ENCODE peak calls at places on chromosomes 2 and 18, in seven cellular contexts. One of them, this sample, is unnamed.

GRCh38 chr2:119647440-119648169 is 31.4 kb upstream of the TMEM177 start:
- DNase-seq in SJSA1: no peak
- DNase-seq in bronchial epithelial cell: peak; percentile 78
- DNase-seq in stimulated activated CD8-positive, alpha-beta memory T cell treated with anti-CD3 and anti-CD28 coated beads, Interleukin-12 subunit alpha, Interleukin-12 subunit beta, amount 100 ng/mL, for 1 hour: no peak
- DNase-seq in Calu3: peak; percentile 58
- DNase-seq in activated CD8-positive, alpha-beta memory T cell treated with anti-CD3 and anti-CD28 coated beads, Interleukin-2, amount 50 U/mL, for 48 hours: no peak
- DNase-seq in ovary: no peak
- DNase-seq in this sample: no peak

GRCh38 chr2:221715783-221716386 is 143.8 kb upstream of the EPHA4 start:
- DNase-seq in SJSA1: no peak
- DNase-seq in bronchial epithelial cell: no peak
- DNase-seq in stimulated activated CD8-positive, alpha-beta memory T cell treated with anti-CD3 and anti-CD28 coated beads, Interleukin-12 subunit alpha, Interleukin-12 subunit beta, amount 100 ng/mL, for 1 hour: no peak
- DNase-seq in Calu3: no peak
- DNase-seq in activated CD8-positive, alpha-beta memory T cell treated with anti-CD3 and anti-CD28 coated beads, Interleukin-2, amount 50 U/mL, for 48 hours: no peak
- DNase-seq in ovary: no peak
- DNase-seq in this sample: no peak

GRCh38 chr2:42964444-42965081 is 172.2 kb upstream of the HAAO start:
- DNase-seq in SJSA1: peak; percentile 84
- DNase-seq in bronchial epithelial cell: peak; percentile 71
- DNase-seq in stimulated activated CD8-positive, alpha-beta memory T cell treated with anti-CD3 and anti-CD28 coated beads, Interleukin-12 subunit alpha, Interleukin-12 subunit beta, amount 100 ng/mL, for 1 hour: no peak
- DNase-seq in Calu3: peak; percentile 73
- DNase-seq in activated CD8-positive, alpha-beta memory T cell treated with anti-CD3 and anti-CD28 coated beads, Interleukin-2, amount 50 U/mL, for 48 hours: no peak
- DNase-seq in ovary: peak; percentile 71
- DNase-seq in this sample: peak; percentile 92

GRCh38 chr18:47999801-48000248 is 69.4 kb upstream of the SMAD2 start:
- DNase-seq in SJSA1: no peak
- DNase-seq in bronchial epithelial cell: no peak
- DNase-seq in stimulated activated CD8-positive, alpha-beta memory T cell treated with anti-CD3 and anti-CD28 coated beads, Interleukin-12 subunit alpha, Interleukin-12 subunit beta, amount 100 ng/mL, for 1 hour: no peak
- DNase-seq in Calu3: no peak
- DNase-seq in activated CD8-positive, alpha-beta memory T cell treated with anti-CD3 and anti-CD28 coated beads, Interleukin-2, amount 50 U/mL, for 48 hours: no peak
- DNase-seq in ovary: no peak
- DNase-seq in this sample: no peak

GRCh38 chr2:105765415-105766299 is 20.9 kb downstream of the NCK2 start:
- DNase-seq in SJSA1: no peak
- DNase-seq in bronchial epithelial cell: peak; percentile 84
- DNase-seq in stimulated activated CD8-positive, alpha-beta memory T cell treated with anti-CD3 and anti-CD28 coated beads, Interleukin-12 subunit alpha, Interleukin-12 subunit beta, amount 100 ng/mL, for 1 hour: no peak
- DNase-seq in Calu3: no peak
- DNase-seq in activated CD8-positive, alpha-beta memory T cell treated with anti-CD3 and anti-CD28 coated beads, Interleukin-2, amount 50 U/mL, for 48 hours: peak; percentile 49
- DNase-seq in ovary: no peak
- DNase-seq in this sample: no peak

GRCh38 chr2:8248623-8248957 is 433.3 kb upstream of the ID2 start:
- DNase-seq in SJSA1: no peak
- DNase-seq in bronchial epithelial cell: no peak
- DNase-seq in stimulated activated CD8-positive, alpha-beta memory T cell treated with anti-CD3 and anti-CD28 coated beads, Interleukin-12 subunit alpha, Interleukin-12 subunit beta, amount 100 ng/mL, for 1 hour: no peak
- DNase-seq in Calu3: no peak
- DNase-seq in activated CD8-positive, alpha-beta memory T cell treated with anti-CD3 and anti-CD28 coated beads, Interleukin-2, amount 50 U/mL, for 48 hours: no peak
- DNase-seq in ovary: no peak
- DNase-seq in this sample: no peak

GRCh38 chr18:48818329-48819254 is 132.2 kb downstream of the SMAD7 start:
- DNase-seq in SJSA1: peak; percentile 32
- DNase-seq in bronchial epithelial cell: no peak
- DNase-seq in stimulated activated CD8-positive, alpha-beta memory T cell treated with anti-CD3 and anti-CD28 coated beads, Interleukin-12 subunit alpha, Interleukin-12 subunit beta, amount 100 ng/mL, for 1 hour: no peak
- DNase-seq in Calu3: no peak
- DNase-seq in activated CD8-positive, alpha-beta memory T cell treated with anti-CD3 and anti-CD28 coated beads, Interleukin-2, amount 50 U/mL, for 48 hours: peak; percentile 40
- DNase-seq in ovary: peak; percentile 11
- DNase-seq in this sample: peak; percentile 9

GRCh38 chr2:173574713-173575112 is 220.0 kb downstream of the CDCA7 start:
- DNase-seq in SJSA1: no peak
- DNase-seq in bronchial epithelial cell: peak; percentile 84
- DNase-seq in stimulated activated CD8-positive, alpha-beta memory T cell treated with anti-CD3 and anti-CD28 coated beads, Interleukin-12 subunit alpha, Interleukin-12 subunit beta, amount 100 ng/mL, for 1 hour: no peak
- DNase-seq in Calu3: no peak
- DNase-seq in activated CD8-positive, alpha-beta memory T cell treated with anti-CD3 and anti-CD28 coated beads, Interleukin-2, amount 50 U/mL, for 48 hours: no peak
- DNase-seq in ovary: no peak
- DNase-seq in this sample: no peak

GRCh38 chr2:118179445-118179844 is 91.2 kb downstream of the INSIG2 start:
- DNase-seq in SJSA1: no peak
- DNase-seq in bronchial epithelial cell: no peak
- DNase-seq in stimulated activated CD8-positive, alpha-beta memory T cell treated with anti-CD3 and anti-CD28 coated beads, Interleukin-12 subunit alpha, Interleukin-12 subunit beta, amount 100 ng/mL, for 1 hour: no peak
- DNase-seq in Calu3: no peak
- DNase-seq in activated CD8-positive, alpha-beta memory T cell treated with anti-CD3 and anti-CD28 coated beads, Interleukin-2, amount 50 U/mL, for 48 hours: no peak
- DNase-seq in ovary: no peak
- DNase-seq in this sample: no peak

GRCh38 chr2:118185210-118186109 is 97.2 kb downstream of the INSIG2 start:
- DNase-seq in SJSA1: peak; percentile 53
- DNase-seq in bronchial epithelial cell: peak; percentile 27
- DNase-seq in stimulated activated CD8-positive, alpha-beta memory T cell treated with anti-CD3 and anti-CD28 coated beads, Interleukin-12 subunit alpha, Interleukin-12 subunit beta, amount 100 ng/mL, for 1 hour: peak; percentile 14
- DNase-seq in Calu3: peak; percentile 70
- DNase-seq in activated CD8-positive, alpha-beta memory T cell treated with anti-CD3 and anti-CD28 coated beads, Interleukin-2, amount 50 U/mL, for 48 hours: peak; percentile 82
- DNase-seq in ovary: peak; percentile 45
- DNase-seq in this sample: peak; percentile 86

This sample was measured in right cardiac atrium.